ENCODE peak calls at places on chromosomes 6 and 20, in four cellular contexts. N, F, S and X are unnamed samples.

GRCh38 chr6:131164506-131164905 is 29.2 kb downstream of the AKAP7 start:
- DNase-seq in F (no peak), S (no peak), N (no peak), X (peak; percentile 16)

GRCh38 chr6:16089232-16089843 is 39.5 kb upstream of the MYLIP start:
- DNase-seq in S (no peak), N (no peak), F (no peak), X (peak; percentile 45)

GRCh38 chr20:42218566-42218965 is 600.4 kb upstream of the CHD6 start:
- DNase-seq in N (no peak), F (no peak), S (no peak), X (no peak)

GRCh38 chr6:53725791-53726575 is 60.4 kb upstream of the KLHL31 start:
- DNase-seq in S (peak; percentile 72), N (peak; percentile 25), F (peak; percentile 75), X (peak; percentile 79)

GRCh38 chr20:48284837-48285236 is 499.6 kb upstream of the SULF2 start:
- DNase-seq in F (no peak), N (no peak), S (no peak), X (peak; percentile 33)

GRCh38 chr6:83615025-83615999 is 93.6 kb downstream of the SNAP91 start:
- DNase-seq in F (no peak), N (peak; percentile 5), S (no peak), X (peak; percentile 59)

GRCh38 chr20:17538517-17539170 is 7.5 kb upstream of the BFSP1 start:
- DNase-seq in F (no peak), N (no peak), S (no peak), X (no peak)

GRCh38 chr20:17624551-17625245 is 54.8 kb downstream of the DSTN start:
- DNase-seq in F (no peak), N (no peak), S (no peak), X (no peak)

GRCh38 chr20:61299613-61300012 is 47.6 kb downstream of the CDH4 start:
- DNase-seq in F (no peak), N (peak; percentile 5), S (no peak), X (no peak)

GRCh38 chr20:62358171-62358719 is 8.9 kb downstream of the LAMA5 start:
- DNase-seq in N (no peak), F (no peak), S (no peak), X (peak; percentile 49)

GRCh38 chr6:138654715-138655634 is 118.6 kb upstream of the CCDC28A start:
- DNase-seq in S (no peak), F (no peak), N (no peak), X (peak; percentile 45)

GRCh38 chr6:71171478-71172070 is 117.0 kb upstream of the OGFRL1 start:
- DNase-seq in S (no peak), F (no peak), N (no peak), X (no peak)